ENCODE peak calls at places on chromosomes 13 and 19, in five cellular contexts. One of them, this sample, is unnamed.
A peak's percentile ranks its signal among the peaks of the same experiment; 100 is the strongest.

GRCh38 chr13:23707674-23708073 is 137.5 kb downstream of the TNFRSF19 start:
- DNase-seq in EH: peak; percentile 53
- DNase-seq in tibial nerve: no peak
- DNase-seq in hippocampal formation: no peak
- DNase-seq in caudate nucleus: no peak
- DNase-seq in this sample: no peak

GRCh38 chr19:8566855-8567254 is 10.4 kb downstream of the MYO1F start:
- DNase-seq in caudate nucleus: no peak
- DNase-seq in tibial nerve: no peak
- DNase-seq in hippocampal formation: no peak
- DNase-seq in EH: no peak
- DNase-seq in this sample: no peak

GRCh38 chr13:33069365-33069764 is 53.1 kb downstream of the KL start:
- DNase-seq in tibial nerve: no peak
- DNase-seq in caudate nucleus: no peak
- DNase-seq in hippocampal formation: no peak
- DNase-seq in EH: peak; percentile 22
- DNase-seq in this sample: no peak

GRCh38 chr13:71754407-71754974 is 112.5 kb downstream of the DACH1 start:
- DNase-seq in hippocampal formation: no peak
- DNase-seq in EH: no peak
- DNase-seq in tibial nerve: peak; percentile 38
- DNase-seq in caudate nucleus: no peak
- DNase-seq in this sample: no peak

GRCh38 chr19:47230122-47230920 is 678 bp downstream of the BBC3 start:
- DNase-seq in hippocampal formation: peak; percentile 36
- DNase-seq in caudate nucleus: no peak
- DNase-seq in EH: peak; percentile 53
- DNase-seq in tibial nerve: peak; percentile 61
- DNase-seq in this sample: peak; percentile 72

GRCh38 chr19:18603255-18603957 is 3.2 kb downstream of the CRLF1 start:
- DNase-seq in caudate nucleus: no peak
- DNase-seq in tibial nerve: no peak
- DNase-seq in hippocampal formation: no peak
- DNase-seq in EH: no peak
- DNase-seq in this sample: no peak

GRCh38 chr19:10478476-10478875 is 24.7 kb downstream of the KEAP1 start:
- DNase-seq in tibial nerve: no peak
- DNase-seq in EH: peak; percentile 60
- DNase-seq in hippocampal formation: no peak
- DNase-seq in caudate nucleus: no peak
- DNase-seq in this sample: no peak

GRCh38 chr19:58372311-58373133 is 8.3 kb downstream of the ZNF837 start:
- DNase-seq in hippocampal formation: no peak
- DNase-seq in tibial nerve: no peak
- DNase-seq in EH: peak; percentile 25
- DNase-seq in caudate nucleus: no peak
- DNase-seq in this sample: peak; percentile 43

GRCh38 chr13:82847595-82847994 is 1034.7 kb downstream of the SLITRK1 start:
- DNase-seq in hippocampal formation: no peak
- DNase-seq in caudate nucleus: no peak
- DNase-seq in tibial nerve: no peak
- DNase-seq in EH: no peak
- DNase-seq in this sample: no peak

GRCh38 chr19:53172892-53173291 is 14.0 kb upstream of the ZNF347 start:
- DNase-seq in EH: peak; percentile 8
- DNase-seq in hippocampal formation: no peak
- DNase-seq in caudate nucleus: no peak
- DNase-seq in tibial nerve: no peak
- DNase-seq in this sample: no peak

GRCh38 chr13:110565296-110565695 is 3.8 kb upstream of the RAB20 start:
- DNase-seq in EH: peak; percentile 9
- DNase-seq in caudate nucleus: no peak
- DNase-seq in tibial nerve: no peak
- DNase-seq in hippocampal formation: no peak
- DNase-seq in this sample: no peak

GRCh38 chr13:27481766-27482165 is 31.4 kb upstream of the MTIF3 start:
- DNase-seq in caudate nucleus: no peak
- DNase-seq in hippocampal formation: no peak
- DNase-seq in EH: peak; percentile 32
- DNase-seq in tibial nerve: no peak
- DNase-seq in this sample: peak; percentile 37

GRCh38 chr13:97878421-97879375 is 74.8 kb upstream of the IPO5 start:
- DNase-seq in tibial nerve: no peak
- DNase-seq in hippocampal formation: no peak
- DNase-seq in EH: peak; percentile 29
- DNase-seq in caudate nucleus: no peak
- DNase-seq in this sample: no peak

GRCh38 chr19:1265611-1266115 is 3.5 kb upstream of the CIRBP start:
- DNase-seq in EH: peak; percentile 96
- DNase-seq in hippocampal formation: no peak
- DNase-seq in caudate nucleus: no peak
- DNase-seq in tibial nerve: no peak
- DNase-seq in this sample: no peak

GRCh38 chr13:112447306-112447705 is 71.2 kb downstream of the SPACA7 start:
- DNase-seq in EH: no peak
- DNase-seq in caudate nucleus: no peak
- DNase-seq in hippocampal formation: no peak
- DNase-seq in tibial nerve: no peak
- DNase-seq in this sample: no peak

This sample was measured in left lung.